ENCODE peak calls at places on chromosomes 16 and 17, in eight cellular contexts. V is WERI-Rb-1; O is stimulated activated CD4-positive, alpha-beta T cell treated with anti-CD3 and anti-CD28 coated beads, TNF-alpha, amount 100 ng/mL, for 4 hours; Y is HEK293T; N is AG08396; F is CD4-positive, CD25-positive, alpha-beta regulatory T cell; P is SK-MEL-5; A is NCI-H1105 treated with DMSO at 0.1 percent for 48 hours. E is an unnamed sample.

GRCh38 chr17:47604268-47604927 is 45.3 kb upstream of the KPNB1 start:
- DNase-seq in V (no peak), Y (no peak), N (no peak), F (no peak), A (peak), O (no peak), P (peak), E (no peak)

GRCh38 chr17:49204521-49204920 is 5.9 kb downstream of the GNGT2 start:
- DNase-seq in P (no peak), Y (no peak), F (no peak), N (no peak), O (no peak), V (no peak), A (no peak), E (no peak)

GRCh38 chr16:11114366-11115164 is 141.4 kb downstream of the SOCS1 start:
- DNase-seq in Y (no peak), O (no peak), N (no peak), A (no peak), F (no peak), V (no peak), P (no peak), E (no peak)

GRCh38 chr16:69145658-69146057 is 13.2 kb downstream of the UTP4 start:
- DNase-seq in N (no peak), P (no peak), V (peak), F (no peak), Y (no peak), O (no peak), A (no peak), E (no peak)

GRCh38 chr16:55955845-55956244 is 80.7 kb upstream of the CES5A start:
- DNase-seq in N (no peak), F (no peak), O (no peak), V (peak), A (no peak), P (peak), Y (no peak), E (peak)

GRCh38 chr17:44353656-44354331 is 8.7 kb downstream of the GRN start:
- DNase-seq in Y (no peak), P (no peak), O (no peak), V (no peak), F (no peak), A (no peak), N (no peak), E (peak)

GRCh38 chr16:77322757-77323156 is 112.1 kb downstream of the ADAMTS18 start:
- DNase-seq in V (no peak), O (no peak), F (no peak), Y (no peak), P (no peak), N (no peak), A (peak), E (no peak)

GRCh38 chr16:56115817-56116576 is 75.3 kb upstream of the GNAO1 start:
- DNase-seq in V (no peak), O (no peak), N (no peak), A (no peak), Y (no peak), P (no peak), F (no peak), E (no peak)

GRCh38 chr17:22671110-22671509 is 978.8 kb downstream of the KCNJ18 start:
- DNase-seq in V (no peak), O (no peak), N (no peak), Y (no peak), F (no peak), A (no peak), P (no peak), E (no peak)

GRCh38 chr16:17161034-17161433 is 309.7 kb downstream of the XYLT1 start:
- DNase-seq in O (no peak), N (no peak), A (peak), Y (no peak), P (no peak), V (no peak), F (no peak), E (no peak)

GRCh38 chr16:6341993-6342392 is 990.7 kb upstream of the RBFOX1 start:
- DNase-seq in P (no peak), N (no peak), O (no peak), V (no peak), A (no peak), Y (no peak), F (no peak), E (no peak)

GRCh38 chr16:84029297-84030096 is 13.1 kb downstream of the SLC38A8 start:
- DNase-seq in N (no peak), Y (no peak), O (no peak), V (no peak), F (no peak), P (no peak), A (no peak), E (no peak)

E was measured in heart right ventricle.